ENCODE peak calls at places on chromosomes 7 and 10, in ten cellular contexts. One of them, this sample, is unnamed.

GRCh38 chr10:121131426-121132277 is 280.5 kb downstream of the WDR11 start:
- DNase-seq in GM20000: no peak
- DNase-seq in stimulated activated CD8-positive, alpha-beta memory T cell treated with anti-CD3 and anti-CD28 coated beads, Interleukin-4, amount 100 ng/mL, for 48 hours: no peak
- DNase-seq in AG04449: no peak
- DNase-seq in Peyer's patch: no peak
- DNase-seq in cardiac muscle cell: no peak
- DNase-seq in left ventricle myocardium inferior: no peak
- DNase-seq in GM04504: no peak
- DNase-seq in stimulated activated CD4-positive, alpha-beta T cell treated with anti-CD3 and anti-CD28 coated beads, TNF-alpha, amount 100 ng/mL, for 24 hours: no peak
- DNase-seq in endothelial cell: no peak
- DNase-seq in this sample: no peak

GRCh38 chr7:27846388-27846787 is 106.4 kb downstream of the TAX1BP1 start:
- DNase-seq in GM20000: no peak
- DNase-seq in stimulated activated CD8-positive, alpha-beta memory T cell treated with anti-CD3 and anti-CD28 coated beads, Interleukin-4, amount 100 ng/mL, for 48 hours: no peak
- DNase-seq in AG04449: no peak
- DNase-seq in Peyer's patch: no peak
- DNase-seq in cardiac muscle cell: no peak
- DNase-seq in left ventricle myocardium inferior: no peak
- DNase-seq in GM04504: no peak
- DNase-seq in stimulated activated CD4-positive, alpha-beta T cell treated with anti-CD3 and anti-CD28 coated beads, TNF-alpha, amount 100 ng/mL, for 24 hours: no peak
- DNase-seq in endothelial cell: no peak
- DNase-seq in this sample: no peak

GRCh38 chr10:103772096-103772845 is 83.1 kb downstream of the SH3PXD2A start:
- DNase-seq in GM20000: peak
- DNase-seq in stimulated activated CD8-positive, alpha-beta memory T cell treated with anti-CD3 and anti-CD28 coated beads, Interleukin-4, amount 100 ng/mL, for 48 hours: peak
- DNase-seq in AG04449: peak
- DNase-seq in Peyer's patch: peak
- DNase-seq in cardiac muscle cell: peak
- DNase-seq in left ventricle myocardium inferior: peak
- DNase-seq in GM04504: peak
- DNase-seq in stimulated activated CD4-positive, alpha-beta T cell treated with anti-CD3 and anti-CD28 coated beads, TNF-alpha, amount 100 ng/mL, for 24 hours: peak
- DNase-seq in endothelial cell: peak
- DNase-seq in this sample: peak

GRCh38 chr7:79090543-79090942 is 362.9 kb downstream of the MAGI2 start:
- DNase-seq in GM20000: no peak
- DNase-seq in stimulated activated CD8-positive, alpha-beta memory T cell treated with anti-CD3 and anti-CD28 coated beads, Interleukin-4, amount 100 ng/mL, for 48 hours: no peak
- DNase-seq in AG04449: no peak
- DNase-seq in Peyer's patch: no peak
- DNase-seq in cardiac muscle cell: no peak
- DNase-seq in left ventricle myocardium inferior: no peak
- DNase-seq in GM04504: no peak
- DNase-seq in stimulated activated CD4-positive, alpha-beta T cell treated with anti-CD3 and anti-CD28 coated beads, TNF-alpha, amount 100 ng/mL, for 24 hours: no peak
- DNase-seq in endothelial cell: no peak
- DNase-seq in this sample: no peak

GRCh38 chr10:133010095-133010837 is 67.9 kb upstream of the CFAP46 start:
- DNase-seq in GM20000: peak
- DNase-seq in stimulated activated CD8-positive, alpha-beta memory T cell treated with anti-CD3 and anti-CD28 coated beads, Interleukin-4, amount 100 ng/mL, for 48 hours: no peak
- DNase-seq in AG04449: no peak
- DNase-seq in Peyer's patch: peak
- DNase-seq in cardiac muscle cell: no peak
- DNase-seq in left ventricle myocardium inferior: no peak
- DNase-seq in GM04504: no peak
- DNase-seq in stimulated activated CD4-positive, alpha-beta T cell treated with anti-CD3 and anti-CD28 coated beads, TNF-alpha, amount 100 ng/mL, for 24 hours: no peak
- DNase-seq in endothelial cell: no peak
- DNase-seq in this sample: no peak

GRCh38 chr7:41007351-41007751 is 695.5 kb downstream of the INHBA start:
- DNase-seq in GM20000: no peak
- DNase-seq in stimulated activated CD8-positive, alpha-beta memory T cell treated with anti-CD3 and anti-CD28 coated beads, Interleukin-4, amount 100 ng/mL, for 48 hours: no peak
- DNase-seq in AG04449: no peak
- DNase-seq in Peyer's patch: no peak
- DNase-seq in cardiac muscle cell: no peak
- DNase-seq in left ventricle myocardium inferior: no peak
- DNase-seq in GM04504: no peak
- DNase-seq in stimulated activated CD4-positive, alpha-beta T cell treated with anti-CD3 and anti-CD28 coated beads, TNF-alpha, amount 100 ng/mL, for 24 hours: no peak
- DNase-seq in endothelial cell: no peak
- DNase-seq in this sample: no peak

GRCh38 chr10:23442936-23443335 is 4.1 kb downstream of the OTUD1 start:
- DNase-seq in GM20000: no peak
- DNase-seq in stimulated activated CD8-positive, alpha-beta memory T cell treated with anti-CD3 and anti-CD28 coated beads, Interleukin-4, amount 100 ng/mL, for 48 hours: no peak
- DNase-seq in AG04449: no peak
- DNase-seq in Peyer's patch: no peak
- DNase-seq in cardiac muscle cell: no peak
- DNase-seq in left ventricle myocardium inferior: no peak
- DNase-seq in GM04504: no peak
- DNase-seq in stimulated activated CD4-positive, alpha-beta T cell treated with anti-CD3 and anti-CD28 coated beads, TNF-alpha, amount 100 ng/mL, for 24 hours: no peak
- DNase-seq in endothelial cell: no peak
- DNase-seq in this sample: no peak

GRCh38 chr10:94133239-94133638 is 139.5 kb downstream of the PLCE1 start:
- DNase-seq in GM20000: no peak
- DNase-seq in stimulated activated CD8-positive, alpha-beta memory T cell treated with anti-CD3 and anti-CD28 coated beads, Interleukin-4, amount 100 ng/mL, for 48 hours: no peak
- DNase-seq in AG04449: no peak
- DNase-seq in Peyer's patch: no peak
- DNase-seq in cardiac muscle cell: no peak
- DNase-seq in left ventricle myocardium inferior: peak
- DNase-seq in GM04504: no peak
- DNase-seq in stimulated activated CD4-positive, alpha-beta T cell treated with anti-CD3 and anti-CD28 coated beads, TNF-alpha, amount 100 ng/mL, for 24 hours: no peak
- DNase-seq in endothelial cell: no peak
- DNase-seq in this sample: no peak

GRCh38 chr7:47513741-47514241 is 68.1 kb downstream of the TNS3 start:
- DNase-seq in GM20000: no peak
- DNase-seq in stimulated activated CD8-positive, alpha-beta memory T cell treated with anti-CD3 and anti-CD28 coated beads, Interleukin-4, amount 100 ng/mL, for 48 hours: no peak
- DNase-seq in AG04449: no peak
- DNase-seq in Peyer's patch: no peak
- DNase-seq in cardiac muscle cell: peak
- DNase-seq in left ventricle myocardium inferior: no peak
- DNase-seq in GM04504: peak
- DNase-seq in stimulated activated CD4-positive, alpha-beta T cell treated with anti-CD3 and anti-CD28 coated beads, TNF-alpha, amount 100 ng/mL, for 24 hours: no peak
- DNase-seq in endothelial cell: no peak
- DNase-seq in this sample: no peak

GRCh38 chr10:4051011-4051407 is 266.0 kb upstream of the KLF6 start:
- DNase-seq in GM20000: no peak
- DNase-seq in stimulated activated CD8-positive, alpha-beta memory T cell treated with anti-CD3 and anti-CD28 coated beads, Interleukin-4, amount 100 ng/mL, for 48 hours: no peak
- DNase-seq in AG04449: no peak
- DNase-seq in Peyer's patch: no peak
- DNase-seq in cardiac muscle cell: no peak
- DNase-seq in left ventricle myocardium inferior: no peak
- DNase-seq in GM04504: no peak
- DNase-seq in stimulated activated CD4-positive, alpha-beta T cell treated with anti-CD3 and anti-CD28 coated beads, TNF-alpha, amount 100 ng/mL, for 24 hours: no peak
- DNase-seq in endothelial cell: no peak
- DNase-seq in this sample: peak

GRCh38 chr7:70479153-70480021 is 652.6 kb upstream of the GALNT17 start:
- DNase-seq in GM20000: no peak
- DNase-seq in stimulated activated CD8-positive, alpha-beta memory T cell treated with anti-CD3 and anti-CD28 coated beads, Interleukin-4, amount 100 ng/mL, for 48 hours: no peak
- DNase-seq in AG04449: no peak
- DNase-seq in Peyer's patch: no peak
- DNase-seq in cardiac muscle cell: no peak
- DNase-seq in left ventricle myocardium inferior: no peak
- DNase-seq in GM04504: no peak
- DNase-seq in stimulated activated CD4-positive, alpha-beta T cell treated with anti-CD3 and anti-CD28 coated beads, TNF-alpha, amount 100 ng/mL, for 24 hours: no peak
- DNase-seq in endothelial cell: no peak
- DNase-seq in this sample: no peak

GRCh38 chr7:105164751-105165150 is 150.7 kb downstream of the KMT2E start:
- DNase-seq in GM20000: no peak
- DNase-seq in stimulated activated CD8-positive, alpha-beta memory T cell treated with anti-CD3 and anti-CD28 coated beads, Interleukin-4, amount 100 ng/mL, for 48 hours: no peak
- DNase-seq in AG04449: no peak
- DNase-seq in Peyer's patch: no peak
- DNase-seq in cardiac muscle cell: no peak
- DNase-seq in left ventricle myocardium inferior: no peak
- DNase-seq in GM04504: no peak
- DNase-seq in stimulated activated CD4-positive, alpha-beta T cell treated with anti-CD3 and anti-CD28 coated beads, TNF-alpha, amount 100 ng/mL, for 24 hours: no peak
- DNase-seq in endothelial cell: no peak
- DNase-seq in this sample: no peak

GRCh38 chr10:44723654-44724053 is 187.5 kb upstream of the TMEM72 start:
- DNase-seq in GM20000: no peak
- DNase-seq in stimulated activated CD8-positive, alpha-beta memory T cell treated with anti-CD3 and anti-CD28 coated beads, Interleukin-4, amount 100 ng/mL, for 48 hours: no peak
- DNase-seq in AG04449: no peak
- DNase-seq in Peyer's patch: no peak
- DNase-seq in cardiac muscle cell: no peak
- DNase-seq in left ventricle myocardium inferior: peak
- DNase-seq in GM04504: peak
- DNase-seq in stimulated activated CD4-positive, alpha-beta T cell treated with anti-CD3 and anti-CD28 coated beads, TNF-alpha, amount 100 ng/mL, for 24 hours: no peak
- DNase-seq in endothelial cell: no peak
- DNase-seq in this sample: no peak

GRCh38 chr10:112716924-112717348 is 233.1 kb upstream of the TCF7L2 start:
- DNase-seq in GM20000: no peak
- DNase-seq in stimulated activated CD8-positive, alpha-beta memory T cell treated with anti-CD3 and anti-CD28 coated beads, Interleukin-4, amount 100 ng/mL, for 48 hours: no peak
- DNase-seq in AG04449: no peak
- DNase-seq in Peyer's patch: no peak
- DNase-seq in cardiac muscle cell: no peak
- DNase-seq in left ventricle myocardium inferior: no peak
- DNase-seq in GM04504: no peak
- DNase-seq in stimulated activated CD4-positive, alpha-beta T cell treated with anti-CD3 and anti-CD28 coated beads, TNF-alpha, amount 100 ng/mL, for 24 hours: no peak
- DNase-seq in endothelial cell: no peak
- DNase-seq in this sample: no peak

GRCh38 chr10:97127960-97128850 is 57.6 kb downstream of the SLIT1 start:
- DNase-seq in GM20000: no peak
- DNase-seq in stimulated activated CD8-positive, alpha-beta memory T cell treated with anti-CD3 and anti-CD28 coated beads, Interleukin-4, amount 100 ng/mL, for 48 hours: no peak
- DNase-seq in AG04449: no peak
- DNase-seq in Peyer's patch: no peak
- DNase-seq in cardiac muscle cell: no peak
- DNase-seq in left ventricle myocardium inferior: no peak
- DNase-seq in GM04504: no peak
- DNase-seq in stimulated activated CD4-positive, alpha-beta T cell treated with anti-CD3 and anti-CD28 coated beads, TNF-alpha, amount 100 ng/mL, for 24 hours: no peak
- DNase-seq in endothelial cell: no peak
- DNase-seq in this sample: no peak

GRCh38 chr10:88983206-88983605 is 7.4 kb upstream of the FAS start:
- DNase-seq in GM20000: no peak
- DNase-seq in stimulated activated CD8-positive, alpha-beta memory T cell treated with anti-CD3 and anti-CD28 coated beads, Interleukin-4, amount 100 ng/mL, for 48 hours: no peak
- DNase-seq in AG04449: no peak
- DNase-seq in Peyer's patch: no peak
- DNase-seq in cardiac muscle cell: no peak
- DNase-seq in left ventricle myocardium inferior: no peak
- DNase-seq in GM04504: no peak
- DNase-seq in stimulated activated CD4-positive, alpha-beta T cell treated with anti-CD3 and anti-CD28 coated beads, TNF-alpha, amount 100 ng/mL, for 24 hours: no peak
- DNase-seq in endothelial cell: no peak
- DNase-seq in this sample: no peak

GRCh38 chr7:116691664-116692063 is 19.7 kb downstream of the MET start:
- DNase-seq in GM20000: no peak
- DNase-seq in stimulated activated CD8-positive, alpha-beta memory T cell treated with anti-CD3 and anti-CD28 coated beads, Interleukin-4, amount 100 ng/mL, for 48 hours: no peak
- DNase-seq in AG04449: no peak
- DNase-seq in Peyer's patch: no peak
- DNase-seq in cardiac muscle cell: peak
- DNase-seq in left ventricle myocardium inferior: no peak
- DNase-seq in GM04504: no peak
- DNase-seq in stimulated activated CD4-positive, alpha-beta T cell treated with anti-CD3 and anti-CD28 coated beads, TNF-alpha, amount 100 ng/mL, for 24 hours: no peak
- DNase-seq in endothelial cell: no peak
- DNase-seq in this sample: no peak

GRCh38 chr7:13578294-13578693 is 411.2 kb downstream of the ETV1 start:
- DNase-seq in GM20000: no peak
- DNase-seq in stimulated activated CD8-positive, alpha-beta memory T cell treated with anti-CD3 and anti-CD28 coated beads, Interleukin-4, amount 100 ng/mL, for 48 hours: no peak
- DNase-seq in AG04449: no peak
- DNase-seq in Peyer's patch: no peak
- DNase-seq in cardiac muscle cell: no peak
- DNase-seq in left ventricle myocardium inferior: no peak
- DNase-seq in GM04504: no peak
- DNase-seq in stimulated activated CD4-positive, alpha-beta T cell treated with anti-CD3 and anti-CD28 coated beads, TNF-alpha, amount 100 ng/mL, for 24 hours: no peak
- DNase-seq in endothelial cell: no peak
- DNase-seq in this sample: no peak

GRCh38 chr10:130043491-130043890 is 67.1 kb downstream of the C10orf143 start:
- DNase-seq in GM20000: no peak
- DNase-seq in stimulated activated CD8-positive, alpha-beta memory T cell treated with anti-CD3 and anti-CD28 coated beads, Interleukin-4, amount 100 ng/mL, for 48 hours: no peak
- DNase-seq in AG04449: no peak
- DNase-seq in Peyer's patch: no peak
- DNase-seq in cardiac muscle cell: no peak
- DNase-seq in left ventricle myocardium inferior: no peak
- DNase-seq in GM04504: no peak
- DNase-seq in stimulated activated CD4-positive, alpha-beta T cell treated with anti-CD3 and anti-CD28 coated beads, TNF-alpha, amount 100 ng/mL, for 24 hours: no peak
- DNase-seq in endothelial cell: no peak
- DNase-seq in this sample: no peak

GRCh38 chr10:5666324-5667220 is at the start of gene ASB13:
- DNase-seq in GM20000: peak
- DNase-seq in stimulated activated CD8-positive, alpha-beta memory T cell treated with anti-CD3 and anti-CD28 coated beads, Interleukin-4, amount 100 ng/mL, for 48 hours: peak
- DNase-seq in AG04449: no peak
- DNase-seq in Peyer's patch: peak
- DNase-seq in cardiac muscle cell: peak
- DNase-seq in left ventricle myocardium inferior: peak
- DNase-seq in GM04504: no peak
- DNase-seq in stimulated activated CD4-positive, alpha-beta T cell treated with anti-CD3 and anti-CD28 coated beads, TNF-alpha, amount 100 ng/mL, for 24 hours: peak
- DNase-seq in endothelial cell: peak
- DNase-seq in this sample: peak

GRCh38 chr10:6203331-6204062 is 765 bp downstream of the PFKFB3 start:
- DNase-seq in GM20000: peak
- DNase-seq in stimulated activated CD8-positive, alpha-beta memory T cell treated with anti-CD3 and anti-CD28 coated beads, Interleukin-4, amount 100 ng/mL, for 48 hours: peak
- DNase-seq in AG04449: no peak
- DNase-seq in Peyer's patch: peak
- DNase-seq in cardiac muscle cell: peak
- DNase-seq in left ventricle myocardium inferior: peak
- DNase-seq in GM04504: no peak
- DNase-seq in stimulated activated CD4-positive, alpha-beta T cell treated with anti-CD3 and anti-CD28 coated beads, TNF-alpha, amount 100 ng/mL, for 24 hours: peak
- DNase-seq in endothelial cell: peak
- DNase-seq in this sample: peak

GRCh38 chr10:121926669-121927360 is 1.0 kb downstream of the ATE1 start:
- DNase-seq in GM20000: peak
- DNase-seq in stimulated activated CD8-positive, alpha-beta memory T cell treated with anti-CD3 and anti-CD28 coated beads, Interleukin-4, amount 100 ng/mL, for 48 hours: no peak
- DNase-seq in AG04449: no peak
- DNase-seq in Peyer's patch: no peak
- DNase-seq in cardiac muscle cell: no peak
- DNase-seq in left ventricle myocardium inferior: no peak
- DNase-seq in GM04504: no peak
- DNase-seq in stimulated activated CD4-positive, alpha-beta T cell treated with anti-CD3 and anti-CD28 coated beads, TNF-alpha, amount 100 ng/mL, for 24 hours: no peak
- DNase-seq in endothelial cell: no peak
- DNase-seq in this sample: no peak

GRCh38 chr10:8273749-8274148 is 219.3 kb downstream of the GATA3 start:
- DNase-seq in GM20000: no peak
- DNase-seq in stimulated activated CD8-positive, alpha-beta memory T cell treated with anti-CD3 and anti-CD28 coated beads, Interleukin-4, amount 100 ng/mL, for 48 hours: no peak
- DNase-seq in AG04449: no peak
- DNase-seq in Peyer's patch: no peak
- DNase-seq in cardiac muscle cell: no peak
- DNase-seq in left ventricle myocardium inferior: no peak
- DNase-seq in GM04504: no peak
- DNase-seq in stimulated activated CD4-positive, alpha-beta T cell treated with anti-CD3 and anti-CD28 coated beads, TNF-alpha, amount 100 ng/mL, for 24 hours: no peak
- DNase-seq in endothelial cell: no peak
- DNase-seq in this sample: no peak

GRCh38 chr7:140403878-140404564 is at the start of gene RAB19:
- DNase-seq in GM20000: peak
- DNase-seq in stimulated activated CD8-positive, alpha-beta memory T cell treated with anti-CD3 and anti-CD28 coated beads, Interleukin-4, amount 100 ng/mL, for 48 hours: peak
- DNase-seq in AG04449: no peak
- DNase-seq in Peyer's patch: peak
- DNase-seq in cardiac muscle cell: peak
- DNase-seq in left ventricle myocardium inferior: no peak
- DNase-seq in GM04504: no peak
- DNase-seq in stimulated activated CD4-positive, alpha-beta T cell treated with anti-CD3 and anti-CD28 coated beads, TNF-alpha, amount 100 ng/mL, for 24 hours: peak
- DNase-seq in endothelial cell: peak
- DNase-seq in this sample: peak

GRCh38 chr10:131546086-131546810 is 234.7 kb upstream of the TCERG1L start:
- DNase-seq in GM20000: no peak
- DNase-seq in stimulated activated CD8-positive, alpha-beta memory T cell treated with anti-CD3 and anti-CD28 coated beads, Interleukin-4, amount 100 ng/mL, for 48 hours: no peak
- DNase-seq in AG04449: no peak
- DNase-seq in Peyer's patch: no peak
- DNase-seq in cardiac muscle cell: no peak
- DNase-seq in left ventricle myocardium inferior: no peak
- DNase-seq in GM04504: no peak
- DNase-seq in stimulated activated CD4-positive, alpha-beta T cell treated with anti-CD3 and anti-CD28 coated beads, TNF-alpha, amount 100 ng/mL, for 24 hours: no peak
- DNase-seq in endothelial cell: no peak
- DNase-seq in this sample: no peak

GRCh38 chr7:73354787-73355186 is 26.8 kb downstream of the FKBP6 start:
- DNase-seq in GM20000: no peak
- DNase-seq in stimulated activated CD8-positive, alpha-beta memory T cell treated with anti-CD3 and anti-CD28 coated beads, Interleukin-4, amount 100 ng/mL, for 48 hours: no peak
- DNase-seq in AG04449: no peak
- DNase-seq in Peyer's patch: no peak
- DNase-seq in cardiac muscle cell: no peak
- DNase-seq in left ventricle myocardium inferior: no peak
- DNase-seq in GM04504: no peak
- DNase-seq in stimulated activated CD4-positive, alpha-beta T cell treated with anti-CD3 and anti-CD28 coated beads, TNF-alpha, amount 100 ng/mL, for 24 hours: no peak
- DNase-seq in endothelial cell: no peak
- DNase-seq in this sample: no peak

GRCh38 chr10:74786126-74786525 is 40.3 kb upstream of the KAT6B start:
- DNase-seq in GM20000: no peak
- DNase-seq in stimulated activated CD8-positive, alpha-beta memory T cell treated with anti-CD3 and anti-CD28 coated beads, Interleukin-4, amount 100 ng/mL, for 48 hours: no peak
- DNase-seq in AG04449: no peak
- DNase-seq in Peyer's patch: no peak
- DNase-seq in cardiac muscle cell: no peak
- DNase-seq in left ventricle myocardium inferior: no peak
- DNase-seq in GM04504: no peak
- DNase-seq in stimulated activated CD4-positive, alpha-beta T cell treated with anti-CD3 and anti-CD28 coated beads, TNF-alpha, amount 100 ng/mL, for 24 hours: no peak
- DNase-seq in endothelial cell: no peak
- DNase-seq in this sample: no peak

GRCh38 chr10:98236866-98237265 is 31.1 kb downstream of the LOXL4 start:
- DNase-seq in GM20000: no peak
- DNase-seq in stimulated activated CD8-positive, alpha-beta memory T cell treated with anti-CD3 and anti-CD28 coated beads, Interleukin-4, amount 100 ng/mL, for 48 hours: no peak
- DNase-seq in AG04449: no peak
- DNase-seq in Peyer's patch: no peak
- DNase-seq in cardiac muscle cell: no peak
- DNase-seq in left ventricle myocardium inferior: no peak
- DNase-seq in GM04504: no peak
- DNase-seq in stimulated activated CD4-positive, alpha-beta T cell treated with anti-CD3 and anti-CD28 coated beads, TNF-alpha, amount 100 ng/mL, for 24 hours: no peak
- DNase-seq in endothelial cell: no peak
- DNase-seq in this sample: no peak

This sample was measured in mucosa of descending colon.